ENCODE peak calls at places on chromosomes 16 and 17, in seven cellular contexts. R is skeletal muscle cell; E is IMR-90; V is EL; M is stimulated activated CD4-positive, alpha-beta T cell treated with anti-CD3 and anti-CD28 coated beads, TNF-alpha, amount 100 ng/mL, for 24 hours; G is endothelial cell of umbilical vein; K is activated naive CD4-positive, alpha-beta T cell treated with anti-CD3 and anti-CD28 coated beads, Interleukin-2, amount 10 ng/mL, durations not matched to agents 7 days and 5 days. N is an unnamed sample.

GRCh38 chr17:78572277-78573205 is 4.7 kb downstream of the DNAH17 start:
- DNase-seq in R (no peak), K (no peak), E (no peak), V (no peak), M (no peak), G (no peak), N (no peak)

GRCh38 chr17:17681744-17682292 is 560 bp downstream of the RAI1 start:
- DNase-seq in K (peak), V (peak), R (no peak), G (no peak), E (no peak), M (no peak), N (peak)

GRCh38 chr17:32126746-32127145 is 15.6 kb upstream of the RHOT1 start:
- DNase-seq in R (no peak), V (no peak), K (no peak), E (no peak), G (no peak), M (no peak), N (no peak)

GRCh38 chr17:45123930-45124796 is 8.2 kb downstream of the PLCD3 start:
- DNase-seq in K (no peak), V (peak), M (no peak), E (peak), G (peak), R (no peak), N (no peak)

GRCh38 chr17:66724581-66725341 is 110.2 kb upstream of the CACNG5 start:
- DNase-seq in K (no peak), V (no peak), E (peak), M (no peak), G (peak), R (peak), N (no peak)

GRCh38 chr16:78134944-78135619 is 35.6 kb downstream of the WWOX start:
- DNase-seq in R (no peak), G (no peak), M (no peak), V (no peak), K (no peak), E (no peak), N (peak)

GRCh38 chr16:25108054-25108453 is 3.5 kb upstream of the LCMT1 start:
- DNase-seq in R (no peak), K (peak), E (no peak), G (no peak), V (no peak), M (no peak), N (peak)

GRCh38 chr17:38970804-38971203 is 3.6 kb upstream of the FBXO47 start:
- DNase-seq in M (no peak), E (no peak), R (no peak), V (no peak), K (no peak), G (no peak), N (peak)

GRCh38 chr17:39219647-39220154 is 6.0 kb downstream of the STAC2 start:
- DNase-seq in K (no peak), G (no peak), V (no peak), M (no peak), R (no peak), E (no peak), N (no peak)

GRCh38 chr16:11114366-11115164 is 141.4 kb downstream of the SOCS1 start:
- DNase-seq in M (no peak), R (no peak), G (no peak), K (peak), E (no peak), V (no peak), N (peak)

GRCh38 chr17:57555636-57556175 is 189.4 kb downstream of the CCDC182 start:
- DNase-seq in G (no peak), V (peak), E (no peak), K (no peak), R (no peak), M (no peak), N (no peak)

GRCh38 chr16:70739389-70739788 is 53.5 kb upstream of the MTSS2 start:
- DNase-seq in V (no peak), R (no peak), K (no peak), G (no peak), E (no peak), M (no peak), N (no peak)

GRCh38 chr16:74723224-74723623 is 22.6 kb upstream of the MLKL start:
- DNase-seq in E (no peak), G (no peak), R (no peak), M (no peak), K (no peak), V (no peak), N (no peak)

GRCh38 chr17:2197271-2197670 is 106.3 kb downstream of the SMG6 start:
- DNase-seq in E (no peak), K (no peak), R (no peak), G (no peak), V (no peak), M (no peak), N (no peak)

GRCh38 chr17:63698886-63699637 is 863 bp downstream of the LIMD2 start:
- DNase-seq in G (peak), E (peak), R (no peak), V (peak), K (peak), M (peak), N (peak)

GRCh38 chr16:49183911-49184310 is 97.7 kb downstream of the CBLN1 start:
- DNase-seq in E (no peak), G (no peak), V (no peak), R (no peak), M (no peak), K (no peak), N (no peak)

GRCh38 chr17:69654981-69655581 is 240.6 kb downstream of the MAP2K6 start:
- DNase-seq in E (peak), K (no peak), V (peak), R (peak), M (no peak), G (peak), N (no peak)

GRCh38 chr17:47203984-47204721 is 5.0 kb upstream of the MYL4 start:
- DNase-seq in E (peak), R (no peak), K (peak), M (no peak), G (no peak), V (peak), N (peak)

GRCh38 chr17:47257651-47258339 is 4.2 kb downstream of the ITGB3 start:
- DNase-seq in G (peak), E (peak), M (no peak), V (peak), R (peak), K (no peak), N (no peak)

GRCh38 chr17:36661047-36661666 is 59.8 kb downstream of the MRM1 start:
- DNase-seq in K (no peak), M (no peak), R (no peak), E (no peak), G (no peak), V (no peak), N (no peak)

GRCh38 chr16:64982581-64982980 is 139.3 kb downstream of the CDH11 start:
- DNase-seq in E (peak), V (no peak), K (no peak), M (no peak), R (peak), G (no peak), N (no peak)

GRCh38 chr16:77383606-77384187 is 51.1 kb downstream of the ADAMTS18 start:
- DNase-seq in E (no peak), M (no peak), K (no peak), V (no peak), G (no peak), R (no peak), N (no peak)

GRCh38 chr16:25013751-25014499 is 1.2 kb downstream of the ARHGAP17 start:
- DNase-seq in E (no peak), V (no peak), K (no peak), R (no peak), G (peak), M (no peak), N (no peak)

GRCh38 chr17:4444782-4445473 is 11.2 kb downstream of the SPNS3 start:
- DNase-seq in G (no peak), R (no peak), M (no peak), K (no peak), V (no peak), E (no peak), N (no peak)

GRCh38 chr17:4833941-4834501 is 881 bp downstream of the MINK1 start:
- DNase-seq in G (peak), V (peak), E (peak), R (peak), K (peak), M (no peak), N (peak)

GRCh38 chr17:29973005-29973404 is 31.6 kb downstream of the EFCAB5 start:
- DNase-seq in R (no peak), M (no peak), K (no peak), G (no peak), E (no peak), V (no peak), N (no peak)

GRCh38 chr17:4492762-4493561 is 5.7 kb upstream of the SPNS2 start:
- DNase-seq in R (no peak), K (peak), E (peak), G (peak), V (peak), M (no peak), N (peak)

GRCh38 chr17:82287849-82288601 is 14.5 kb upstream of the CSNK1D start:
- DNase-seq in K (no peak), E (peak), M (no peak), V (peak), G (peak), R (no peak), N (no peak)

GRCh38 chr17:29177871-29178749 is 2.1 kb downstream of the MYO18A start:
- DNase-seq in M (no peak), R (no peak), V (no peak), G (no peak), E (no peak), K (no peak), N (no peak)

GRCh38 chr16:68272501-68273209 is 8.3 kb downstream of the SLC7A6 start:
- DNase-seq in R (no peak), K (peak), M (no peak), E (no peak), G (no peak), V (no peak), N (peak)

GRCh38 chr17:28759296-28759865 is 15.6 kb downstream of the TRAF4 start:
- DNase-seq in E (no peak), M (no peak), V (no peak), G (no peak), R (no peak), K (no peak), N (no peak)

GRCh38 chr17:44095647-44096496 is 25.3 kb downstream of the G6PC3 start:
- DNase-seq in K (no peak), E (peak), R (peak), G (peak), M (no peak), V (peak), N (no peak)

GRCh38 chr17:38606646-38607611 is 1.2 kb upstream of the SRCIN1 start:
- DNase-seq in K (no peak), M (no peak), R (no peak), V (no peak), G (no peak), E (no peak), N (no peak)

GRCh38 chr17:39237586-39237985 is 11.8 kb upstream of the STAC2 start:
- DNase-seq in G (no peak), K (no peak), R (no peak), M (no peak), E (no peak), V (no peak), N (no peak)

GRCh38 chr16:84751241-84751640 is 51.4 kb downstream of the USP10 start:
- DNase-seq in R (no peak), K (no peak), M (no peak), G (no peak), V (no peak), E (no peak), N (no peak)

GRCh38 chr16:59997706-59998105 is 1263.6 kb upstream of the GOT2 start:
- DNase-seq in V (no peak), G (no peak), R (no peak), K (no peak), E (no peak), M (no peak), N (no peak)

GRCh38 chr16:30609002-30609927 is 924 bp downstream of the ZNF689 start:
- DNase-seq in K (peak), E (peak), V (peak), M (no peak), R (no peak), G (peak), N (peak)

GRCh38 chr17:4204676-4205075 is 59.1 kb downstream of the ANKFY1 start:
- DNase-seq in G (peak), R (peak), V (peak), M (no peak), K (no peak), E (peak), N (no peak)

GRCh38 chr16:17572145-17572544 is 101.4 kb upstream of the XYLT1 start:
- DNase-seq in K (no peak), G (no peak), V (no peak), E (no peak), M (no peak), R (no peak), N (no peak)

GRCh38 chr16:14364112-14364385 is 266.0 kb downstream of the PARN start:
- DNase-seq in R (no peak), E (no peak), K (no peak), M (no peak), G (no peak), V (no peak), N (no peak)